ENCODE peak calls at places on chromosomes 16 and 17, in nine cellular contexts. One of them, this sample, is unnamed.

GRCh38 chr17:27462714-27463113 is 6.5 kb downstream of the KSR1 start:
- DNase-seq in AG04450: no peak
- DNase-seq in CD4-positive, CD25-positive, alpha-beta regulatory T cell: no peak
- DNase-seq in EH: no peak
- DNase-seq in NCI-H1105 treated with DMSO at 0.1 percent for 48 hours: no peak
- DNase-seq in GM13977: no peak
- DNase-seq in COR-L47: no peak
- DNase-seq in mesothelial cell of epicardium: no peak
- DNase-seq in fibroblast of lung: no peak
- DNase-seq in this sample: no peak

GRCh38 chr17:48002208-48002919 is 31.5 kb downstream of the CDK5RAP3 start:
- DNase-seq in fibroblast of lung: peak
- DNase-seq in NCI-H1105 treated with DMSO at 0.1 percent for 48 hours: no peak
- DNase-seq in AG04450: peak
- DNase-seq in mesothelial cell of epicardium: no peak
- DNase-seq in GM13977: peak
- DNase-seq in COR-L47: peak
- DNase-seq in EH: peak
- DNase-seq in CD4-positive, CD25-positive, alpha-beta regulatory T cell: no peak
- DNase-seq in this sample: no peak

GRCh38 chr16:85853641-85854545 is 45.1 kb upstream of the IRF8 start:
- DNase-seq in CD4-positive, CD25-positive, alpha-beta regulatory T cell: no peak
- DNase-seq in GM13977: no peak
- DNase-seq in mesothelial cell of epicardium: no peak
- DNase-seq in AG04450: no peak
- DNase-seq in fibroblast of lung: no peak
- DNase-seq in NCI-H1105 treated with DMSO at 0.1 percent for 48 hours: no peak
- DNase-seq in EH: no peak
- DNase-seq in COR-L47: no peak
- DNase-seq in this sample: no peak

GRCh38 chr17:65023791-65024190 is 32.7 kb downstream of the GNA13 start:
- DNase-seq in CD4-positive, CD25-positive, alpha-beta regulatory T cell: no peak
- DNase-seq in GM13977: no peak
- DNase-seq in NCI-H1105 treated with DMSO at 0.1 percent for 48 hours: no peak
- DNase-seq in fibroblast of lung: no peak
- DNase-seq in COR-L47: no peak
- DNase-seq in AG04450: no peak
- DNase-seq in EH: no peak
- DNase-seq in mesothelial cell of epicardium: no peak
- DNase-seq in this sample: no peak

GRCh38 chr17:77382966-77383612 is 242.3 kb downstream of the SEC14L1 start:
- DNase-seq in fibroblast of lung: peak
- DNase-seq in COR-L47: no peak
- DNase-seq in AG04450: peak
- DNase-seq in NCI-H1105 treated with DMSO at 0.1 percent for 48 hours: no peak
- DNase-seq in CD4-positive, CD25-positive, alpha-beta regulatory T cell: no peak
- DNase-seq in GM13977: no peak
- DNase-seq in mesothelial cell of epicardium: no peak
- DNase-seq in EH: peak
- DNase-seq in this sample: no peak

GRCh38 chr17:2137342-2138098 is 82.6 kb downstream of the HIC1 start:
- DNase-seq in mesothelial cell of epicardium: no peak
- DNase-seq in CD4-positive, CD25-positive, alpha-beta regulatory T cell: no peak
- DNase-seq in EH: peak
- DNase-seq in fibroblast of lung: peak
- DNase-seq in COR-L47: no peak
- DNase-seq in NCI-H1105 treated with DMSO at 0.1 percent for 48 hours: no peak
- DNase-seq in GM13977: peak
- DNase-seq in AG04450: no peak
- DNase-seq in this sample: no peak

GRCh38 chr16:81645303-81645702 is 133.8 kb upstream of the PLCG2 start:
- DNase-seq in GM13977: no peak
- DNase-seq in EH: peak
- DNase-seq in CD4-positive, CD25-positive, alpha-beta regulatory T cell: no peak
- DNase-seq in COR-L47: peak
- DNase-seq in mesothelial cell of epicardium: peak
- DNase-seq in NCI-H1105 treated with DMSO at 0.1 percent for 48 hours: peak
- DNase-seq in fibroblast of lung: peak
- DNase-seq in AG04450: peak
- DNase-seq in this sample: no peak

GRCh38 chr17:42407289-42407836 is 15.7 kb downstream of the CAVIN1 start:
- DNase-seq in EH: peak
- DNase-seq in mesothelial cell of epicardium: no peak
- DNase-seq in COR-L47: peak
- DNase-seq in AG04450: no peak
- DNase-seq in CD4-positive, CD25-positive, alpha-beta regulatory T cell: peak
- DNase-seq in NCI-H1105 treated with DMSO at 0.1 percent for 48 hours: peak
- DNase-seq in GM13977: peak
- DNase-seq in fibroblast of lung: peak
- DNase-seq in this sample: no peak

GRCh38 chr16:84144301-84144858 is 597 bp downstream of the HSDL1 start:
- DNase-seq in GM13977: peak
- DNase-seq in mesothelial cell of epicardium: peak
- DNase-seq in fibroblast of lung: peak
- DNase-seq in AG04450: no peak
- DNase-seq in COR-L47: peak
- DNase-seq in NCI-H1105 treated with DMSO at 0.1 percent for 48 hours: no peak
- DNase-seq in EH: peak
- DNase-seq in CD4-positive, CD25-positive, alpha-beta regulatory T cell: peak
- DNase-seq in this sample: no peak

GRCh38 chr16:11297492-11298142 is 16.5 kb upstream of the PRM1 start:
- DNase-seq in mesothelial cell of epicardium: peak
- DNase-seq in GM13977: peak
- DNase-seq in CD4-positive, CD25-positive, alpha-beta regulatory T cell: peak
- DNase-seq in NCI-H1105 treated with DMSO at 0.1 percent for 48 hours: peak
- DNase-seq in COR-L47: peak
- DNase-seq in AG04450: peak
- DNase-seq in EH: peak
- DNase-seq in fibroblast of lung: peak
- DNase-seq in this sample: no peak

GRCh38 chr17:12089809-12090384 is 69.2 kb downstream of the MAP2K4 start:
- DNase-seq in CD4-positive, CD25-positive, alpha-beta regulatory T cell: no peak
- DNase-seq in COR-L47: no peak
- DNase-seq in mesothelial cell of epicardium: no peak
- DNase-seq in fibroblast of lung: peak
- DNase-seq in AG04450: peak
- DNase-seq in EH: peak
- DNase-seq in NCI-H1105 treated with DMSO at 0.1 percent for 48 hours: peak
- DNase-seq in GM13977: no peak
- DNase-seq in this sample: no peak

GRCh38 chr17:75488693-75489510 is 26.4 kb downstream of the CASKIN2 start:
- DNase-seq in mesothelial cell of epicardium: no peak
- DNase-seq in fibroblast of lung: no peak
- DNase-seq in GM13977: no peak
- DNase-seq in AG04450: no peak
- DNase-seq in COR-L47: no peak
- DNase-seq in EH: no peak
- DNase-seq in CD4-positive, CD25-positive, alpha-beta regulatory T cell: no peak
- DNase-seq in NCI-H1105 treated with DMSO at 0.1 percent for 48 hours: no peak
- DNase-seq in this sample: no peak

GRCh38 chr16:79618712-79619050 is 18.1 kb upstream of the MAF start:
- DNase-seq in CD4-positive, CD25-positive, alpha-beta regulatory T cell: no peak
- DNase-seq in fibroblast of lung: no peak
- DNase-seq in mesothelial cell of epicardium: no peak
- DNase-seq in AG04450: no peak
- DNase-seq in NCI-H1105 treated with DMSO at 0.1 percent for 48 hours: no peak
- DNase-seq in COR-L47: no peak
- DNase-seq in EH: no peak
- DNase-seq in GM13977: no peak
- DNase-seq in this sample: no peak

GRCh38 chr17:27628376-27628775 is 2.6 kb upstream of the LGALS9 start:
- DNase-seq in AG04450: no peak
- DNase-seq in CD4-positive, CD25-positive, alpha-beta regulatory T cell: no peak
- DNase-seq in NCI-H1105 treated with DMSO at 0.1 percent for 48 hours: no peak
- DNase-seq in EH: no peak
- DNase-seq in COR-L47: no peak
- DNase-seq in fibroblast of lung: no peak
- DNase-seq in GM13977: no peak
- DNase-seq in mesothelial cell of epicardium: no peak
- DNase-seq in this sample: no peak

GRCh38 chr17:58575511-58575910 is 61.1 kb upstream of the MTMR4 start:
- DNase-seq in mesothelial cell of epicardium: no peak
- DNase-seq in CD4-positive, CD25-positive, alpha-beta regulatory T cell: no peak
- DNase-seq in COR-L47: no peak
- DNase-seq in fibroblast of lung: peak
- DNase-seq in AG04450: no peak
- DNase-seq in EH: peak
- DNase-seq in NCI-H1105 treated with DMSO at 0.1 percent for 48 hours: no peak
- DNase-seq in GM13977: no peak
- DNase-seq in this sample: no peak

GRCh38 chr17:82343560-82343959 is 10.0 kb upstream of the SECTM1 start:
- DNase-seq in GM13977: no peak
- DNase-seq in fibroblast of lung: no peak
- DNase-seq in AG04450: no peak
- DNase-seq in CD4-positive, CD25-positive, alpha-beta regulatory T cell: no peak
- DNase-seq in COR-L47: no peak
- DNase-seq in mesothelial cell of epicardium: no peak
- DNase-seq in EH: no peak
- DNase-seq in NCI-H1105 treated with DMSO at 0.1 percent for 48 hours: no peak
- DNase-seq in this sample: no peak

GRCh38 chr17:28875856-28876564 is 21.2 kb downstream of the ERAL1 start:
- DNase-seq in fibroblast of lung: no peak
- DNase-seq in GM13977: no peak
- DNase-seq in EH: no peak
- DNase-seq in COR-L47: no peak
- DNase-seq in mesothelial cell of epicardium: no peak
- DNase-seq in NCI-H1105 treated with DMSO at 0.1 percent for 48 hours: no peak
- DNase-seq in AG04450: no peak
- DNase-seq in CD4-positive, CD25-positive, alpha-beta regulatory T cell: no peak
- DNase-seq in this sample: no peak

GRCh38 chr17:55607736-55608341 is 96.6 kb upstream of the SMIM36 start:
- DNase-seq in NCI-H1105 treated with DMSO at 0.1 percent for 48 hours: no peak
- DNase-seq in mesothelial cell of epicardium: no peak
- DNase-seq in fibroblast of lung: peak
- DNase-seq in CD4-positive, CD25-positive, alpha-beta regulatory T cell: no peak
- DNase-seq in COR-L47: peak
- DNase-seq in AG04450: peak
- DNase-seq in GM13977: no peak
- DNase-seq in EH: peak
- DNase-seq in this sample: no peak

GRCh38 chr16:10172848-10173655 is 9.2 kb downstream of the GRIN2A start:
- DNase-seq in CD4-positive, CD25-positive, alpha-beta regulatory T cell: no peak
- DNase-seq in NCI-H1105 treated with DMSO at 0.1 percent for 48 hours: no peak
- DNase-seq in AG04450: no peak
- DNase-seq in COR-L47: no peak
- DNase-seq in mesothelial cell of epicardium: no peak
- DNase-seq in GM13977: no peak
- DNase-seq in fibroblast of lung: no peak
- DNase-seq in EH: peak
- DNase-seq in this sample: no peak